ENCODE peak calls at places on chromosomes 2 and 18, in four cellular contexts. B is CD8-positive, alpha-beta T cell; W is left lung; A is HCT116. I is an unnamed sample.

GRCh38 chr2:173021939-173022371 is 53.7 kb upstream of the MAP3K20 start:
- DNase-seq in B (no peak), W (no peak), A (no peak), I (no peak)

GRCh38 chr2:132416080-132416911 is at the start of gene GPR39:
- DNase-seq in B (no peak), W (peak; percentile 94), A (peak; percentile 94), I (peak; percentile 77)

GRCh38 chr18:3916082-3916481 is 466.1 kb downstream of the TGIF1 start:
- DNase-seq in B (no peak), W (no peak), A (no peak), I (no peak)

GRCh38 chr2:43174368-43175186 is 51.8 kb downstream of the ZFP36L2 start:
- DNase-seq in B (peak; percentile 60), W (peak; percentile 83), A (no peak), I (no peak)

GRCh38 chr2:8115966-8116365 is 565.9 kb upstream of the ID2 start:
- DNase-seq in B (no peak), W (no peak), A (no peak), I (no peak)

GRCh38 chr18:59861963-59862819 is 37.6 kb upstream of the PMAIP1 start:
- DNase-seq in B (no peak), W (no peak), A (no peak), I (no peak)

GRCh38 chr2:40155728-40156127 is 296.2 kb downstream of the SLC8A1 start:
- DNase-seq in B (no peak), W (no peak), A (no peak), I (no peak)

GRCh38 chr2:216375288-216375687 is 3.0 kb upstream of the MARCHF4 start:
- DNase-seq in B (no peak), W (no peak), A (no peak), I (no peak)

GRCh38 chr2:80548469-80548868 is 243.9 kb upstream of the LRRTM1 start:
- DNase-seq in B (no peak), W (peak; percentile 16), A (no peak), I (no peak)

GRCh38 chr2:152718909-152719645 is 657 bp downstream of the ARL6IP6 start:
- DNase-seq in B (no peak), W (no peak), A (peak; percentile 59), I (no peak)

GRCh38 chr2:148875387-148876051 is 492 bp downstream of the KIF5C start:
- DNase-seq in B (no peak), W (peak; percentile 64), A (no peak), I (no peak)

GRCh38 chr2:217362290-217362689 is 502.4 kb upstream of the TNP1 start:
- DNase-seq in B (no peak), W (no peak), A (no peak), I (no peak)

GRCh38 chr2:85712261-85712660 is 18.1 kb downstream of the GNLY start:
- DNase-seq in B (no peak), W (peak; percentile 89), A (no peak), I (no peak)

GRCh38 chr2:151071906-151072305 is 189.8 kb downstream of the RBM43 start:
- DNase-seq in B (no peak), W (no peak), A (no peak), I (no peak)

GRCh38 chr2:200239216-200239615 is 67.3 kb upstream of the SPATS2L start:
- DNase-seq in B (no peak), W (no peak), A (no peak), I (no peak)

GRCh38 chr2:65658871-65659270 is 226.5 kb upstream of the SPRED2 start:
- DNase-seq in B (no peak), W (no peak), A (no peak), I (no peak)

GRCh38 chr2:206068207-206068606 is 17.8 kb downstream of the INO80D start:
- DNase-seq in B (no peak), W (no peak), A (no peak), I (no peak)

GRCh38 chr18:39350916-39351315 is 1785.3 kb upstream of the CELF4 start:
- DNase-seq in B (no peak), W (no peak), A (no peak), I (no peak)

GRCh38 chr2:168208652-168209051 is 38.7 kb downstream of the STK39 start:
- DNase-seq in B (no peak), W (no peak), A (no peak), I (no peak)

GRCh38 chr18:74412106-74412880 is 44.8 kb downstream of the DIPK1C start:
- DNase-seq in B (no peak), W (no peak), A (no peak), I (no peak)

GRCh38 chr18:36377626-36378025 is 80.1 kb downstream of the FHOD3 start:
- DNase-seq in B (no peak), W (no peak), A (no peak), I (peak; percentile 45)

GRCh38 chr2:159050426-159050825 is 82.0 kb downstream of the TANC1 start:
- DNase-seq in B (no peak), W (no peak), A (no peak), I (no peak)

GRCh38 chr2:159051133-159051532 is 82.7 kb downstream of the TANC1 start:
- DNase-seq in B (no peak), W (no peak), A (no peak), I (no peak)

GRCh38 chr2:159053186-159054031 is 85.0 kb downstream of the TANC1 start:
- DNase-seq in B (no peak), W (no peak), A (no peak), I (no peak)

GRCh38 chr2:159051656-159052055 is 83.2 kb downstream of the TANC1 start:
- DNase-seq in B (no peak), W (no peak), A (no peak), I (no peak)

DNA sequence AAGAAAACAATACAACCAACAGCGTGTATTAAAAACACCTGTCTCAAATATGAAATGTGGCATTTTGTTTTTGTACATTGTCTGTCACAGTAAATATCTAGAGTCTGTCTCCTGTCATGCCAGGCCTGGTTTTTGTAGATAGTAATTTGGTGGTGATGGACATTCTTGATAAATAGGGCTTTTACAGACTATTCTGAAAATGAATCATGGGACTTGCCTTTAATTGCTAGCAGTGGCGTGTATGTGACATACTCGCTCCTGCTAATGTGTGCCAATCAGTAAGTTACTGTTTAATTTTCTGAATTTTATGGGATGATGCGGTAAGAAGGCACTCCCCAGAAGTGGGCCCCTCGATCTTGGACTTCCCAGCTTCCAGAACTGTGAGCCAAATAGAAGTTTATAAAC is 83.7 kb downstream of the TANC1 start:
- DNase-seq in B (no peak), W (no peak), A (no peak), I (no peak)
- H3K27ac ChIP-seq in B (no peak overlapping the region), W (no peak overlapping the region), A (no peak overlapping the region), I (no peak overlapping the region)

GRCh38 chr2:70733428-70734185 is 34.4 kb downstream of the ADD2 start:
- DNase-seq in B (no peak), W (no peak), A (no peak), I (no peak)
- H3K4me1 ChIP-seq in B (no peaks in the 10 kb centered on the region), W (no peaks in the 10 kb centered on the region), A (no peaks in the 10 kb centered on the region), I (no peaks in the 10 kb centered on the region)

GRCh38 chr2:63058149-63058741 is 7.6 kb downstream of the OTX1 start:
- DNase-seq in B (no peak), W (no peak), A (no peak), I (no peak)

GRCh38 chr2:63058742-63059433 is 8.3 kb downstream of the OTX1 start:
- DNase-seq in B (no peak), W (no peak), A (no peak), I (no peak)

GRCh38 chr2:63056309-63057065 is 5.9 kb downstream of the OTX1 start:
- DNase-seq in B (no peak), W (no peak), A (no peak), I (peak; percentile 63)

GRCh38 chr2:63055510-63056308 is 5.1 kb downstream of the OTX1 start:
- DNase-seq in B (no peak), W (no peak), A (no peak), I (no peak)

DNA sequence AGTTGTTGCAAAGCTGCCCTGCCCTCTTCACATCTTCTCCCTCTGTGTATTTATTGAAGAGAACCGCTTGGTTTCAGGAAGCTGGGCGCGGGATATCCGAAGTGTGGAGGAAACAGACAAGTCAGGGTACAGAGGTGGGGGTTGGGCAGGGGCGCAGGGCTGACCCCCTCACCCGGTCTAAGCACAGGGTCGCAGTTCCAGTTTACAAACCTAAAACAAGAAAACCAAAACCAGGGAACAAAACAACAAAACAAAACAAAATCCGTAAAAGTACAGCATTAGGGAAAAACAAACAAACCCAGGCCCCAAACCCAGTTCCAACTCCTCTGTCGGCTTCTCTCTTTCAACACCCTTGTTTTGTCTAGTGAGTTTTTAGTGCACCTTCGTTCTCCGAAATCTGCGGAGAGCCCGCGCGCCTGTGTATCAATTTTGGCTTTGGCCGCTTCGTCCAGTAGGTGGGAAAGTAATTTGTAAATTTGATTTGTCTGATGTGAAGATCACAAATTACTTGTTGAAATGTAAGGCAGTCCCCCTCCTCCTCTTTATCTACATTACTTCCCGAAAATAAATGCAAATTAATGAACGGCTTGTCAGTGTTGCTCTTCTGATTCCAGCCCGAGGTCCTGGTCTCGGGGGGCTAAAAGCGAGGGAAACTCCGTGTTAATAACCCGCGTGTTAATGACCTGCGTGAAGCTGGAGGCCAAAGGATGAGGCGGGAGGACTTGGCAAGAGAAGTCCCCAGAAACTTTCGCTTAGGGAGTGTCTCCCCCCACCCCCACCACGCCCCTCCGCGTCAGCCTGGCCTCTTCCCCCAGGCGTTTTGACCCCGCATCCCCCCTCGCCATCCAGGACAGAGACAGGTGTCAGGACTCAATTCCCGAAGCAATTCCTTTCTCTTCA is 6.9 kb downstream of the OTX1 start:
- DNase-seq in B (no peak), W (no peak), A (no peak), I (no peak)
- TF ChIP-seq CTCF in B (no peak), W (no peak), A (no peak), I (no peak)

GRCh38 chr2:158499383-158499782 is 42.6 kb downstream of the PKP4 start:
- DNase-seq in B (no peak), W (no peak), A (no peak), I (no peak)
- H3K27ac ChIP-seq in B (no peak overlapping the region), W (no peak overlapping the region), A (no peak overlapping the region), I (no peak overlapping the region)

DNA sequence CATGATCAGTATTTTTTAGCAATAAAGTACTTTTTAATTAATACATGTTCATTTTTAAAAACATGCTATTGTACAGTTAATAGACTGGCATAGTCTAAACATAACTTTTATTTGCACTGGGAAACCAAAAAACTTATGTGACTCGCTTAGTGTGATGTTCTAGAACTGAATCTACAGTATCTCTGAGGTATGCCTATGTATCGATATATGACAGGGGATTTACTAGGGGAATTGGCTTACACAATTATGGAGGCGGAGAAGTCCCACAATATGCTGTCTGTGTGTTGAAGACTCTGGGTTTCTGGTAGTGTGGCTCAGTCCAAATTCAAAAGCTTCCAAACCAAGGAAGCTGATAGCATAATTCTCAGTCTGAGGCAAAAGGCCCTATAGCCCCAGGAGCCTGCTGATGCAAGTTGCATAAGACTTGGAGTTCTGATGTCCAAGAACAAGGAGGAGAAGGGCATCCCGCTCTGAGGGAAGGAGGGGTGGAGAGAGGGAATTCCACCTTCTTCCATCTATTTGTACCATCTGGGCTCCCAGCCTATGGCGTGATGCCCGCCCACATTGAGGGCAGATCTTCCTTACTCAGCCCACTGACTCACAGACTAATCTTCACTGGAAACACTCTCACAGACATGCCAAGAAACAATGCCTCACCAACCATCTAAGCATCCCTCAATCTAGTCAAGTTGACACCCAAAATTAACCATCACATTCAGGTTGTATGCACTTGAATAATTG is 27.5 kb downstream of the ZNF638 start:
- DNase-seq in B (no peak), W (no peak), A (no peak), I (no peak)
- H3K4me1 ChIP-seq in B (no peaks in the 10 kb centered on the region), W (no peaks in the 10 kb centered on the region), A (no peaks in the 10 kb centered on the region), I (no peaks in the 10 kb centered on the region)

I was measured in ascending aorta.